ENCODE peak calls at places on chromosome 2, in four cellular contexts. G is SJSA1, N is left ventricle myocardium inferior, T is lung. C is an unnamed sample.

GRCh38 chr2:80858955-80859354 is 554.4 kb upstream of the LRRTM1 start:
- DNase-seq in N (no peak), T (no peak), G (no peak), C (no peak)

GRCh38 chr2:31523871-31524492 is 56.8 kb downstream of the SRD5A2 start:
- DNase-seq in T (peak), N (no peak), G (peak), C (peak)

GRCh38 chr2:86695053-86695691 is 24.9 kb upstream of the RMND5A start:
- DNase-seq in G (no peak), N (no peak), T (no peak), C (peak)

GRCh38 chr2:179263015-179263414 is 1.6 kb downstream of the SESTD1 start:
- DNase-seq in N (no peak), G (no peak), T (no peak), C (no peak)

GRCh38 chr2:146523218-146523617 is 1321.6 kb upstream of the ACVR2A start:
- DNase-seq in T (no peak), G (no peak), N (no peak), C (no peak)

GRCh38 chr2:205076405-205076804 is 531.1 kb downstream of the PARD3B start:
- DNase-seq in N (no peak), G (no peak), T (no peak), C (no peak)

GRCh38 chr2:230691005-230691647 is 21.5 kb upstream of the CAB39 start:
- DNase-seq in T (no peak), G (peak), N (no peak), C (no peak)

GRCh38 chr2:220880623-220881022 is 691.5 kb downstream of the EPHA4 start:
- DNase-seq in N (no peak), T (no peak), G (no peak), C (no peak)

GRCh38 chr2:72973566-72974435 is 56.5 kb downstream of the EMX1 start:
- DNase-seq in N (no peak), T (no peak), G (no peak), C (peak)

GRCh38 chr2:8597094-8597493 is 84.8 kb upstream of the ID2 start:
- DNase-seq in T (no peak), N (no peak), G (no peak), C (no peak)

GRCh38 chr2:98065804-98066203 is 21.2 kb upstream of the VWA3B start:
- DNase-seq in N (no peak), G (no peak), T (no peak), C (no peak)

GRCh38 chr2:23096905-23097602 is 287.9 kb upstream of the KLHL29 start:
- DNase-seq in N (no peak), T (no peak), G (no peak), C (no peak)

GRCh38 chr2:57550912-57551311 is 495.7 kb upstream of the VRK2 start:
- DNase-seq in T (no peak), G (no peak), N (no peak), C (no peak)

GRCh38 chr2:168470880-168471475 is 14.9 kb downstream of the CERS6 start:
- DNase-seq in G (no peak), N (no peak), T (no peak), C (no peak)

GRCh38 chr2:234954551-234954992 is 2.8 kb downstream of the SH3BP4 start:
- DNase-seq in T (no peak), N (no peak), G (no peak), C (no peak)

GRCh38 chr2:18614042-18614441 is 24.7 kb upstream of the NT5C1B start:
- DNase-seq in N (no peak), T (no peak), G (no peak), C (no peak)

GRCh38 chr2:197011777-197012641 is 85.5 kb upstream of the PGAP1 start:
- DNase-seq in T (no peak), G (no peak), N (no peak), C (no peak)

GRCh38 chr2:14944562-14945346 is 312.2 kb downstream of the LRATD1 start:
- DNase-seq in N (no peak), T (no peak), G (no peak), C (no peak)

GRCh38 chr2:71071681-71072398 is 3.4 kb downstream of the NAGK start:
- DNase-seq in N (peak), G (no peak), T (peak), C (no peak)

GRCh38 chr2:30756051-30756719 is 51.1 kb downstream of the CAPN13 start:
- DNase-seq in T (no peak), N (no peak), G (no peak), C (no peak)

GRCh38 chr2:142853912-142854311 is 23.6 kb upstream of the KYNU start:
- DNase-seq in N (no peak), T (no peak), G (no peak), C (no peak)

GRCh38 chr2:88481937-88482336 is 29.4 kb upstream of the FOXI3 start:
- DNase-seq in T (no peak), N (no peak), G (no peak), C (no peak)

GRCh38 chr2:19897623-19898245 is 4.0 kb downstream of the TTC32 start:
- DNase-seq in G (no peak), N (no peak), T (no peak), C (no peak)

DNA sequence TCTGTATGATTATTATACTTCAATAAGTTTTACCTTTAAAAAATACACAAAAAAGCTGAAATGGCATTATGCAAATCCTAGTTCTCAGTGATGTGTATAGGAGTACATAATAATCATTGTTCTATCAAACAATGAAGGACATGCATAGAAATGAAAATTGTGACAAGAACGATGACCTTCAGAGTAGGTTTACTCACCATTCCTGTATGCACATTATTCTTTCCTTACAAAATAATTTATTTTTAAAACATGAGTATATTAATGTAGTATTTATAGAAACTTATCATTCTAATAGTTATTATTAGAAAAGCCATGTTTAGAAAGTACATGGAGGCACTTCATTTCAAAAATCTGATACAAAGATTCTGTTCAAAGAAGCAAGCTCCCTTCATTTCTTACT is 32.7 kb upstream of the DPP4 start:
- DNase-seq in T (no peak), N (no peak), G (no peak), C (no peak)
- H3K27ac ChIP-seq in T (peak), N (peak), G (no peak), C (no peak)

GRCh38 chr2:222423632-222424280 is 587 bp upstream of the SGPP2 start:
- DNase-seq in G (no peak), N (no peak), T (peak), C (peak)
- H3K4me3 ChIP-seq in G (no peak), N (peak), T (no peak), C (peak)

GRCh38 chr2:206274434-206275273 is at the start of gene ZDBF2:
- DNase-seq in N (peak), T (no peak), G (peak), C (peak)
- H3K27ac ChIP-seq in N (peak), T (peak), G (peak), C (peak)

DNA sequence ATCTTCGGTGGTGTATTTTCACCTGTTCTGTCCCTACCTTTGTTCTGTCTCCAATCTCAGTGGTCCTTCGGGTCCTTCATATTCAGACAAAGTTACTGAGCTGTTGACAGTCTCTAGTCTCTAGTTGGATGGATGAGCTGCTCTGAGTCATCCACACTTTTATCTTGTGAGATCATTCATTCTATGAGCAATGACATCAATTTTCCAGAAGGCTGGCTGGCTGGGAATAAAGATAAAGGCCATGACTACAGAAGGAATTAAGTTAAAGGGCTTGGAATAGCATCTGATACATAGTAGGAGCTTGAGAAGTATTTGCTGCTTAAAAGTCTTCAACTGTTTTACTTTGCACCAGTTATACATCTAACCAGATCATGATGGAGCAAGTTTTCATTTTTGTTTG is 43.1 kb upstream of the SLC39A10 start:
- DNase-seq in N (no peak), G (peak), T (no peak), C (no peak)
- H3K4me3 ChIP-seq in N (no peak), G (no peak), T (no peak), C (no peak)

GRCh38 chr2:151968770-151969169 is 130.1 kb downstream of the CACNB4 start:
- DNase-seq in N (no peak), T (no peak), G (no peak), C (no peak)
- H3K27ac ChIP-seq in N (no peak), T (no peak), G (no peak), C (no peak)

GRCh38 chr2:149223472-149224062 is 106.8 kb upstream of the LYPD6 start:
- DNase-seq in G (no peak), T (no peak), N (no peak), C (no peak)

GRCh38 chr2:149225446-149225845 is 104.9 kb upstream of the LYPD6 start:
- DNase-seq in T (no peak), G (no peak), N (no peak), C (no peak)

GRCh38 chr2:149226790-149227189 is 103.6 kb upstream of the LYPD6 start:
- DNase-seq in G (no peak), T (no peak), N (no peak), C (no peak)

GRCh38 chr2:149221898-149222297 is 108.5 kb upstream of the LYPD6 start:
- DNase-seq in T (no peak), G (no peak), N (no peak), C (no peak)

GRCh38 chr2:149224458-149224857 is 105.9 kb upstream of the LYPD6 start:
- DNase-seq in T (no peak), N (no peak), G (no peak), C (no peak)
- H3K4me3 ChIP-seq in T (no peak), N (no peak), G (no peak), C (no peak)

DNA sequence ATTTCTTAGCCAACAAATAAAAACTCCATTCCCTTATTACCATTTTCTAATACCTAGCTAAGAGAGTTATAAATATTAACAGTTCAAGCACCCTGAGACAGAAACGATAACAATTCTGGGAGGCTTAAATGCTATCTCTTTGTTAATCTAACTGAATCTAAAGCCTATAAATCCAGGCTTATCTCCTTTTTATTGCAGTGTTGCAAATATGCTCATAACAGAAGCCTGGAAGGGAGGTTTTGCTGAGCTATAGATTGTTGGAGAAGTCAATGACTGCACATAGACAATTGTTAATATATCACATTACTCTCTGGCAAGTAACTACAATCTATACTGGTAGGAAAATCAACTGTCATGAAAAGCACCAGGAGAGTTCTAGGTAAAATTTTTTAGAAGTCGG is 30.2 kb downstream of the ATF2 start:
- DNase-seq in N (no peak), T (no peak), G (no peak), C (no peak)
- H3K27ac ChIP-seq in N (no peak), T (no peak), G (no peak), C (no peak)

GRCh38 chr2:159287733-159288132 is 1.2 kb upstream of the WDSUB1 start:
- DNase-seq in T (no peak), N (no peak), G (no peak), C (no peak)
- H3K4me3 ChIP-seq in T (no peak), N (no peak), G (no peak), C (no peak)

GRCh38 chr2:101779190-101779589 is 81.7 kb downstream of the MAP4K4 start:
- DNase-seq in G (no peak), N (no peak), T (no peak), C (no peak)

GRCh38 chr2:101781730-101782426 is 84.4 kb downstream of the MAP4K4 start:
- DNase-seq in G (no peak), N (no peak), T (no peak), C (no peak)

GRCh38 chr2:101781326-101781725 is 83.8 kb downstream of the MAP4K4 start:
- DNase-seq in N (no peak), T (no peak), G (no peak), C (no peak)

GRCh38 chr2:101778102-101778501 is 80.6 kb downstream of the MAP4K4 start:
- DNase-seq in G (no peak), T (no peak), N (no peak), C (no peak)

GRCh38 chr2:101779652-101780051 is 82.1 kb downstream of the MAP4K4 start:
- DNase-seq in G (no peak), T (no peak), N (no peak), C (no peak)
- H3K27ac ChIP-seq in G (no peak), T (no peak), N (no peak), C (no peak)